ENCODE peak calls at places on chromosomes 16 and 17, in five cellular contexts. One of them, this sample, is unnamed.

GRCh38 chr16:974606-975312 is 4.0 kb upstream of the LMF1 start:
- DNase-seq in upper lobe of right lung: no peak
- DNase-seq in cardiac muscle cell: no peak
- DNase-seq in ovary: no peak
- DNase-seq in lung: no peak
- DNase-seq in this sample: peak; percentile 92

GRCh38 chr17:79970576-79971068 is 65.0 kb downstream of the TBC1D16 start:
- DNase-seq in cardiac muscle cell: peak; percentile 52
- DNase-seq in lung: no peak
- DNase-seq in upper lobe of right lung: peak; percentile 59
- DNase-seq in ovary: no peak
- DNase-seq in this sample: no peak

GRCh38 chr17:72297326-72298115 is 176.7 kb downstream of the SOX9 start:
- DNase-seq in cardiac muscle cell: peak; percentile 61
- DNase-seq in lung: no peak
- DNase-seq in upper lobe of right lung: no peak
- DNase-seq in ovary: no peak
- DNase-seq in this sample: no peak

GRCh38 chr17:50271173-50271750 is 3.0 kb upstream of the TMEM92 start:
- DNase-seq in cardiac muscle cell: no peak
- DNase-seq in lung: no peak
- DNase-seq in upper lobe of right lung: no peak
- DNase-seq in ovary: no peak
- DNase-seq in this sample: no peak

GRCh38 chr16:57025941-57026777 is 36.8 kb downstream of the NLRC5 start:
- DNase-seq in upper lobe of right lung: no peak
- DNase-seq in ovary: no peak
- DNase-seq in lung: no peak
- DNase-seq in cardiac muscle cell: no peak
- DNase-seq in this sample: no peak

GRCh38 chr17:67011527-67012175 is 32.7 kb upstream of the CACNG1 start:
- DNase-seq in upper lobe of right lung: no peak
- DNase-seq in cardiac muscle cell: no peak
- DNase-seq in ovary: no peak
- DNase-seq in lung: no peak
- DNase-seq in this sample: no peak

GRCh38 chr16:81539009-81539820 is 94.6 kb downstream of the CMIP start:
- DNase-seq in cardiac muscle cell: no peak
- DNase-seq in upper lobe of right lung: no peak
- DNase-seq in lung: no peak
- DNase-seq in ovary: no peak
- DNase-seq in this sample: peak; percentile 38

GRCh38 chr16:73161977-73162376 is 114.0 kb upstream of the ZFHX3 start:
- DNase-seq in lung: no peak
- DNase-seq in ovary: no peak
- DNase-seq in upper lobe of right lung: no peak
- DNase-seq in cardiac muscle cell: no peak
- DNase-seq in this sample: no peak

GRCh38 chr17:11825902-11826301 is 171.4 kb downstream of the ZNF18 start:
- DNase-seq in ovary: no peak
- DNase-seq in lung: no peak
- DNase-seq in cardiac muscle cell: no peak
- DNase-seq in upper lobe of right lung: no peak
- DNase-seq in this sample: no peak

GRCh38 chr16:89402962-89403361 is 87.4 kb downstream of the ANKRD11 start:
- DNase-seq in upper lobe of right lung: no peak
- DNase-seq in cardiac muscle cell: no peak
- DNase-seq in ovary: no peak
- DNase-seq in lung: no peak
- DNase-seq in this sample: peak; percentile 63

GRCh38 chr16:78874241-78874983 is 726.1 kb downstream of the MAF start:
- DNase-seq in cardiac muscle cell: no peak
- DNase-seq in upper lobe of right lung: no peak
- DNase-seq in ovary: no peak
- DNase-seq in lung: no peak
- DNase-seq in this sample: no peak

GRCh38 chr16:112153-112840 is 26.2 kb downstream of the NPRL3 start:
- DNase-seq in lung: no peak
- DNase-seq in upper lobe of right lung: no peak
- DNase-seq in ovary: no peak
- DNase-seq in cardiac muscle cell: no peak
- DNase-seq in this sample: no peak

GRCh38 chr17:73291260-73291801 is 20.5 kb downstream of the CDC42EP4 start:
- DNase-seq in cardiac muscle cell: peak; percentile 86
- DNase-seq in ovary: peak; percentile 71
- DNase-seq in lung: peak; percentile 80
- DNase-seq in upper lobe of right lung: peak; percentile 85
- DNase-seq in this sample: peak; percentile 89

GRCh38 chr17:18932360-18933055 is 19.5 kb upstream of the SLC5A10 start:
- DNase-seq in lung: no peak
- DNase-seq in ovary: no peak
- DNase-seq in cardiac muscle cell: no peak
- DNase-seq in upper lobe of right lung: no peak
- DNase-seq in this sample: no peak

GRCh38 chr16:70304892-70305448 is 6.0 kb downstream of the DDX19B start:
- DNase-seq in cardiac muscle cell: no peak
- DNase-seq in upper lobe of right lung: no peak
- DNase-seq in lung: no peak
- DNase-seq in ovary: no peak
- DNase-seq in this sample: no peak

GRCh38 chr16:71792176-71792575 is 16.5 kb downstream of the AP1G1 start:
- DNase-seq in upper lobe of right lung: no peak
- DNase-seq in lung: no peak
- DNase-seq in cardiac muscle cell: no peak
- DNase-seq in ovary: no peak
- DNase-seq in this sample: no peak

GRCh38 chr16:81745704-81746558 is 33.2 kb upstream of the PLCG2 start:
- DNase-seq in ovary: peak; percentile 73
- DNase-seq in lung: peak; percentile 81
- DNase-seq in upper lobe of right lung: peak; percentile 85
- DNase-seq in cardiac muscle cell: peak; percentile 63
- DNase-seq in this sample: peak; percentile 88

GRCh38 chr17:27879987-27880608 is 13.1 kb downstream of the LYRM9 start:
- DNase-seq in cardiac muscle cell: peak; percentile 76
- DNase-seq in lung: peak; percentile 73
- DNase-seq in ovary: peak; percentile 82
- DNase-seq in upper lobe of right lung: peak; percentile 74
- DNase-seq in this sample: peak; percentile 79

GRCh38 chr17:77326636-77327035 is 185.9 kb downstream of the SEC14L1 start:
- DNase-seq in cardiac muscle cell: no peak
- DNase-seq in lung: peak; percentile 25
- DNase-seq in ovary: no peak
- DNase-seq in upper lobe of right lung: peak; percentile 25
- DNase-seq in this sample: no peak

GRCh38 chr16:79171504-79172240 is 428.9 kb downstream of the MAF start:
- DNase-seq in ovary: no peak
- DNase-seq in upper lobe of right lung: no peak
- DNase-seq in cardiac muscle cell: no peak
- DNase-seq in lung: no peak
- DNase-seq in this sample: no peak

GRCh38 chr16:1492082-1492922 is 858 bp upstream of the TELO2 start:
- DNase-seq in ovary: no peak
- DNase-seq in cardiac muscle cell: no peak
- DNase-seq in upper lobe of right lung: no peak
- DNase-seq in lung: no peak
- DNase-seq in this sample: no peak

GRCh38 chr17:36506249-36506826 is 19.9 kb downstream of the ZNHIT3 start:
- DNase-seq in cardiac muscle cell: no peak
- DNase-seq in upper lobe of right lung: no peak
- DNase-seq in ovary: no peak
- DNase-seq in lung: no peak
- DNase-seq in this sample: no peak

GRCh38 chr16:80583466-80583865 is 42.7 kb downstream of the DYNLRB2 start:
- DNase-seq in cardiac muscle cell: peak; percentile 59
- DNase-seq in ovary: no peak
- DNase-seq in upper lobe of right lung: no peak
- DNase-seq in lung: no peak
- DNase-seq in this sample: no peak

GRCh38 chr16:15575293-15576049 is 67.5 kb downstream of the MARF1 start:
- DNase-seq in upper lobe of right lung: no peak
- DNase-seq in ovary: no peak
- DNase-seq in cardiac muscle cell: no peak
- DNase-seq in lung: no peak
- DNase-seq in this sample: no peak

GRCh38 chr17:38605852-38606645 is at the start of gene SRCIN1:
- DNase-seq in cardiac muscle cell: peak; percentile 13
- DNase-seq in upper lobe of right lung: peak; percentile 81
- DNase-seq in lung: no peak
- DNase-seq in ovary: peak; percentile 69
- DNase-seq in this sample: no peak

GRCh38 chr17:75450270-75450669 is 6.2 kb upstream of the TMEM94 start:
- DNase-seq in cardiac muscle cell: no peak
- DNase-seq in ovary: no peak
- DNase-seq in lung: no peak
- DNase-seq in upper lobe of right lung: no peak
- DNase-seq in this sample: no peak

GRCh38 chr16:30063893-30064745 is 1.4 kb upstream of the ALDOA start:
- DNase-seq in lung: peak; percentile 83
- DNase-seq in cardiac muscle cell: no peak
- DNase-seq in ovary: peak; percentile 83
- DNase-seq in upper lobe of right lung: peak; percentile 88
- DNase-seq in this sample: peak; percentile 91

GRCh38 chr17:66614469-66614868 is 220.4 kb upstream of the CACNG5 start:
- DNase-seq in lung: no peak
- DNase-seq in ovary: no peak
- DNase-seq in upper lobe of right lung: no peak
- DNase-seq in cardiac muscle cell: no peak
- DNase-seq in this sample: no peak

GRCh38 chr17:71511266-71511995 is 609.4 kb upstream of the SOX9 start:
- DNase-seq in cardiac muscle cell: no peak
- DNase-seq in ovary: no peak
- DNase-seq in lung: no peak
- DNase-seq in upper lobe of right lung: no peak
- DNase-seq in this sample: no peak

GRCh38 chr16:85610059-85610445 is 3.1 kb upstream of the GSE1 start:
- DNase-seq in ovary: no peak
- DNase-seq in cardiac muscle cell: no peak
- DNase-seq in lung: no peak
- DNase-seq in upper lobe of right lung: no peak
- DNase-seq in this sample: no peak

GRCh38 chr16:17367034-17367433 is 103.7 kb downstream of the XYLT1 start:
- DNase-seq in cardiac muscle cell: no peak
- DNase-seq in ovary: no peak
- DNase-seq in upper lobe of right lung: no peak
- DNase-seq in lung: no peak
- DNase-seq in this sample: no peak

DNA sequence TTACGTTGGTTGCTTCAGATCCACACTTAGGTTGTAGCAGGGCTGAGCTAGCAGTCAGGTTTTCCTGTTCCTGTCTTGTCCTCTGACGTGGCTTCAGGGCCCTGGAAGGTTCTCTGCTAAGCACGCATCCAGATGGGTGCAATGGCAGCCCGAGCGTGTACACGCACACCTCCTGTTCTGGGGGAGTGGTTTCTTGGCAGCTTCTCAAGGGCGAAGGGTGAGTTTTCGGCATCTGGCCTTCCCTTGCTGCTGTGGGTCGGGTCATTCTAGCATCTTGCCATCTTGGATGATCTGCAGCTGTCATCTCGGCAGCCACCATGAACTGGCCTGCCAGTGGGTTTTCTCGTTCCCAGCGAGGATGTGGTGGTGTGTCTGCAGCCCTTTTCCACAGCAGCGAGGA is 10.5 kb downstream of the MSI2 start:
- DNase-seq in lung: no peak
- DNase-seq in ovary: no peak
- DNase-seq in cardiac muscle cell: no peak
- DNase-seq in upper lobe of right lung: no peak
- DNase-seq in this sample: no peak
- H3K4me1 ChIP-seq in lung: peaks cover 4% of the 10 kb centered on the region
- H3K4me1 ChIP-seq in ovary: peaks cover 19% of the 10 kb centered on the region
- H3K4me1 ChIP-seq in cardiac muscle cell: peaks cover 14% of the 10 kb centered on the region
- H3K4me1 ChIP-seq in upper lobe of right lung: no peaks in the 10 kb centered on the region
- H3K4me1 ChIP-seq in this sample: peaks cover 9% of the 10 kb centered on the region

GRCh38 chr16:3019594-3020246 is 448 bp upstream of the TNFRSF12A start:
- DNase-seq in ovary: no peak
- DNase-seq in upper lobe of right lung: no peak
- DNase-seq in lung: no peak
- DNase-seq in cardiac muscle cell: no peak
- DNase-seq in this sample: no peak
- H3K4me1 ChIP-seq in ovary: peaks cover 21% of the 10 kb centered on the region
- H3K4me1 ChIP-seq in upper lobe of right lung: peaks cover 45% of the 10 kb centered on the region
- H3K4me1 ChIP-seq in lung: no peaks in the 10 kb centered on the region
- H3K4me1 ChIP-seq in cardiac muscle cell: peaks cover 22% of the 10 kb centered on the region
- H3K4me1 ChIP-seq in this sample: peaks cover 19% of the 10 kb centered on the region

GRCh38 chr17:59846391-59847165 is 46.2 kb downstream of the TUBD1 start:
- DNase-seq in upper lobe of right lung: peak; percentile 71
- DNase-seq in cardiac muscle cell: peak; percentile 87
- DNase-seq in lung: peak; percentile 68
- DNase-seq in ovary: peak; percentile 70
- DNase-seq in this sample: peak; percentile 72

GRCh38 chr17:59845595-59846390 is 47.0 kb downstream of the TUBD1 start:
- DNase-seq in ovary: no peak
- DNase-seq in cardiac muscle cell: peak; percentile 74
- DNase-seq in lung: peak; percentile 65
- DNase-seq in upper lobe of right lung: no peak
- DNase-seq in this sample: peak; percentile 46

GRCh38 chr17:59848385-59848668 is 44.4 kb downstream of the TUBD1 start:
- DNase-seq in ovary: no peak
- DNase-seq in upper lobe of right lung: no peak
- DNase-seq in lung: no peak
- DNase-seq in cardiac muscle cell: no peak
- DNase-seq in this sample: no peak

GRCh38 chr17:59851431-59852375 is 41.0 kb downstream of the TUBD1 start:
- DNase-seq in upper lobe of right lung: no peak
- DNase-seq in lung: peak; percentile 31
- DNase-seq in ovary: peak; percentile 80
- DNase-seq in cardiac muscle cell: peak; percentile 83
- DNase-seq in this sample: peak; percentile 85

GRCh38 chr17:59848778-59849177 is 44.0 kb downstream of the TUBD1 start:
- DNase-seq in lung: peak; percentile 74
- DNase-seq in upper lobe of right lung: peak; percentile 92
- DNase-seq in ovary: no peak
- DNase-seq in cardiac muscle cell: peak; percentile 91
- DNase-seq in this sample: peak; percentile 94
- H3K4me1 ChIP-seq in lung: peaks cover 21% of the 10 kb centered on the region
- H3K4me1 ChIP-seq in upper lobe of right lung: peaks cover 74% of the 10 kb centered on the region
- H3K4me1 ChIP-seq in ovary: peaks cover 22% of the 10 kb centered on the region
- H3K4me1 ChIP-seq in cardiac muscle cell: peaks cover 7% of the 10 kb centered on the region
- H3K4me1 ChIP-seq in this sample: peaks cover 28% of the 10 kb centered on the region

DNA sequence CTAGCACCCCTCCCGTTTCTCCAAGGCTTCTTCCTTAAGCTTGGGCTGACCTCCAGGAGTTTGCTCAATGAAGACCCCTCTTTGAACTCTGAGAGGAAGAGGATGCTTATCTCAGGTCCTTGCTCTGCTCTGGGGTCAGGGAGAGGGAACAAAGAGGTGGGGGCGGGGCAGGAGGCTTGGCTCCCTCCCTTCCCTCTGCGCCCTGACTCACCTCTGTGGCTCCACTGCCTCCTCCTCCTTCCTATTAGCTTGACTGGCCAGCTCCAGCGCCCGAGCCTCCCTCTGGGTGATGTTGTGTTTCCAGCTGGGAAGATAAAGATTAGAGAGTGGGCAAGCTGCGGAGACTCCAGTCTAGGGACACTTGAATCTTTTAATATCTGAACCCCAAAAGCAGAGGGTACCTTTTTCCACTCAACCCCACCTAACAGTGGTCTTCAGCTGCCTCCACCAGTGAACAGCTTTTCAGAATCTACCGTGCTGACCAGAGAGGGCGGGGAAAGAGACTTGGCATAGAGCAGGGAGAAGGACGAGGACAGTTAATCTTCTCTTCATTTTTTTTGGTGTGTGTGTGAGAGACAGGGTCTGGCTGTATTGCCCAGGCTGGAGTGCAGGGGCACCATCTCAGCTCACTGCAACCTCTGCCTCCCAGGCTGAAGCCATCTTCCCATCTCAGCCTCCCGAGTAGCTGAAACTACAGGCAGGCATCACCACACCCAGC is 6.7 kb downstream of the GIP start:
- DNase-seq in cardiac muscle cell: peak; percentile 66
- DNase-seq in lung: no peak
- DNase-seq in ovary: no peak
- DNase-seq in upper lobe of right lung: no peak
- DNase-seq in this sample: no peak
- H3K4me1 ChIP-seq in cardiac muscle cell: peaks cover 10% of the 10 kb centered on the region
- H3K4me1 ChIP-seq in lung: no peaks in the 10 kb centered on the region
- H3K4me1 ChIP-seq in ovary: no peaks in the 10 kb centered on the region
- H3K4me1 ChIP-seq in upper lobe of right lung: no peaks in the 10 kb centered on the region
- H3K4me1 ChIP-seq in this sample: no peaks in the 10 kb centered on the region

This sample was measured in kidney.